ENCODE peak calls at places on chromosomes 7 and 10, in four cellular contexts. One of them, this sample, is unnamed.

GRCh38 chr7:130356760-130357611 is 12.4 kb downstream of the CPA5 start:
- DNase-seq in ovary: peak; percentile 68
- DNase-seq in fibroblast of mammary gland: peak; percentile 92
- DNase-seq in suprapubic skin: peak; percentile 81
- DNase-seq in this sample: no peak

GRCh38 chr7:137120690-137121089 is 222.8 kb downstream of the PTN start:
- DNase-seq in ovary: no peak
- DNase-seq in fibroblast of mammary gland: no peak
- DNase-seq in suprapubic skin: no peak
- DNase-seq in this sample: no peak

GRCh38 chr10:6203331-6204062 is 765 bp downstream of the PFKFB3 start:
- DNase-seq in ovary: peak; percentile 62
- DNase-seq in fibroblast of mammary gland: peak; percentile 38
- DNase-seq in suprapubic skin: no peak
- DNase-seq in this sample: peak; percentile 82

GRCh38 chr10:116014326-116014725 is 258.7 kb downstream of the GFRA1 start:
- DNase-seq in ovary: no peak
- DNase-seq in fibroblast of mammary gland: no peak
- DNase-seq in suprapubic skin: no peak
- DNase-seq in this sample: no peak

GRCh38 chr7:83469491-83469890 is 179.4 kb downstream of the SEMA3E start:
- DNase-seq in ovary: no peak
- DNase-seq in fibroblast of mammary gland: peak; percentile 13
- DNase-seq in suprapubic skin: no peak
- DNase-seq in this sample: no peak

GRCh38 chr10:89845541-89846275 is 144.3 kb downstream of the KIF20B start:
- DNase-seq in ovary: no peak
- DNase-seq in fibroblast of mammary gland: peak; percentile 47
- DNase-seq in suprapubic skin: no peak
- DNase-seq in this sample: no peak

GRCh38 chr10:67965456-67965855 is 81.0 kb downstream of the SIRT1 start:
- DNase-seq in ovary: no peak
- DNase-seq in fibroblast of mammary gland: no peak
- DNase-seq in suprapubic skin: no peak
- DNase-seq in this sample: no peak

GRCh38 chr10:42836771-42837468 is 54.3 kb downstream of the BMS1 start:
- DNase-seq in ovary: no peak
- DNase-seq in fibroblast of mammary gland: peak; percentile 12
- DNase-seq in suprapubic skin: no peak
- DNase-seq in this sample: no peak

GRCh38 chr10:31808258-31809218 is 120.1 kb downstream of the ARHGAP12 start:
- DNase-seq in ovary: peak; percentile 15
- DNase-seq in fibroblast of mammary gland: peak; percentile 82
- DNase-seq in suprapubic skin: no peak
- DNase-seq in this sample: no peak

GRCh38 chr10:71038921-71039320 is 150.6 kb upstream of the PCBD1 start:
- DNase-seq in ovary: no peak
- DNase-seq in fibroblast of mammary gland: no peak
- DNase-seq in suprapubic skin: no peak
- DNase-seq in this sample: no peak

GRCh38 chr10:133270773-133271297 is 5.8 kb downstream of the ADAM8 start:
- DNase-seq in ovary: no peak
- DNase-seq in fibroblast of mammary gland: no peak
- DNase-seq in suprapubic skin: no peak
- DNase-seq in this sample: no peak

GRCh38 chr7:47690902-47691558 is 109.1 kb upstream of the TNS3 start:
- DNase-seq in ovary: no peak
- DNase-seq in fibroblast of mammary gland: peak; percentile 52
- DNase-seq in suprapubic skin: no peak
- DNase-seq in this sample: no peak

GRCh38 chr10:112585052-112585451 is 138.0 kb downstream of the VTI1A start:
- DNase-seq in ovary: no peak
- DNase-seq in fibroblast of mammary gland: peak; percentile 42
- DNase-seq in suprapubic skin: no peak
- DNase-seq in this sample: no peak

GRCh38 chr7:38141187-38141586 is 36.9 kb upstream of the STARD3NL start:
- DNase-seq in ovary: no peak
- DNase-seq in fibroblast of mammary gland: no peak
- DNase-seq in suprapubic skin: no peak
- DNase-seq in this sample: no peak

GRCh38 chr7:77413861-77414424 is 2.2 kb downstream of the GSAP start:
- DNase-seq in ovary: no peak
- DNase-seq in fibroblast of mammary gland: peak; percentile 61
- DNase-seq in suprapubic skin: no peak
- DNase-seq in this sample: no peak

GRCh38 chr7:147833549-147833948 is 757.0 kb upstream of the C7orf33 start:
- DNase-seq in ovary: no peak
- DNase-seq in fibroblast of mammary gland: no peak
- DNase-seq in suprapubic skin: no peak
- DNase-seq in this sample: no peak

GRCh38 chr7:1918881-1919525 is 248.9 kb downstream of the ELFN1 start:
- DNase-seq in ovary: no peak
- DNase-seq in fibroblast of mammary gland: no peak
- DNase-seq in suprapubic skin: no peak
- DNase-seq in this sample: no peak

GRCh38 chr10:110456523-110457091 is 41.1 kb upstream of the DUSP5 start:
- DNase-seq in ovary: no peak
- DNase-seq in fibroblast of mammary gland: peak; percentile 16
- DNase-seq in suprapubic skin: peak; percentile 56
- DNase-seq in this sample: no peak

GRCh38 chr7:82762880-82763279 is 319.3 kb upstream of the CACNA2D1 start:
- DNase-seq in ovary: no peak
- DNase-seq in fibroblast of mammary gland: no peak
- DNase-seq in suprapubic skin: no peak
- DNase-seq in this sample: no peak

DNA sequence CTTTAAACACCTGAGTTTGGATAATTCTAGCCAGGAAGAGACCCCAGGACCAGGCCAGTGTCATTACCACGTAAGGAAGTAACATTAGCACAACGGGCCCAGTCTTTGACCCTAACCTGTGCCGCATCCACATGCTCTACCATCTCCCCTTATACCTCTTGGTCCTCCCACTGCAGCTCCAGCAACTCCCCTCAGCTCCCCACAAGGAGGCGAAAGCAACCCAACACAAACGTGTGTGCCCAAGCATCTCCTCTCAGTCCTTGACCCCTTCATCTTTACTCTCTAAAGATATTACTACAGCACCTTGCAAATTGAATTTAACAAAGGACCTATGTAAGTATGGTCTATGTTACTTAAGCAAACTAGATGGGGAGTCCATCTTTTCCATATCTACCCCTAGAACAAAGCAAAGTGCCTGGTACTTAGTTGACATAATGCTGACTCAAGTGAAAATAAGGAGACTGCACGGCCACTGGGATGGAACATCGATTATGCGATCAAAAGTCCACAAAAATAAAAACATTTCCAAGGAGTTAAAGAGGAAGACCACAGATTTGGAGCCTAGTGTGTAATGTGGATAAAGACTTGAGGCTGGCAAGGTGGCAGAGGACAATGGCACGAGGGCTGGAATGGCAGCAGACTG is 147.7 kb downstream of the JAZF1 start:
- DNase-seq in ovary: no peak
- DNase-seq in fibroblast of mammary gland: no peak
- DNase-seq in suprapubic skin: no peak
- DNase-seq in this sample: no peak
- TF ChIP-seq CTCF in ovary: no peak
- TF ChIP-seq CTCF in fibroblast of mammary gland: no peak
- TF ChIP-seq CTCF in suprapubic skin: no peak
- TF ChIP-seq CTCF in this sample: no peak

GRCh38 chr10:986881-987634 is 1.2 kb upstream of the GTPBP4 start:
- DNase-seq in ovary: no peak
- DNase-seq in fibroblast of mammary gland: peak; percentile 47
- DNase-seq in suprapubic skin: no peak
- DNase-seq in this sample: no peak

GRCh38 chr10:986137-986825 is 2.0 kb upstream of the GTPBP4 start:
- DNase-seq in ovary: no peak
- DNase-seq in fibroblast of mammary gland: peak; percentile 45
- DNase-seq in suprapubic skin: no peak
- DNase-seq in this sample: no peak

GRCh38 chr10:987635-987905 is 664 bp upstream of the GTPBP4 start:
- DNase-seq in ovary: no peak
- DNase-seq in fibroblast of mammary gland: peak; percentile 27
- DNase-seq in suprapubic skin: no peak
- DNase-seq in this sample: no peak

GRCh38 chr10:988667-989545 is 672 bp downstream of the GTPBP4 start:
- DNase-seq in ovary: no peak
- DNase-seq in fibroblast of mammary gland: peak; percentile 57
- DNase-seq in suprapubic skin: no peak
- DNase-seq in this sample: no peak

DNA sequence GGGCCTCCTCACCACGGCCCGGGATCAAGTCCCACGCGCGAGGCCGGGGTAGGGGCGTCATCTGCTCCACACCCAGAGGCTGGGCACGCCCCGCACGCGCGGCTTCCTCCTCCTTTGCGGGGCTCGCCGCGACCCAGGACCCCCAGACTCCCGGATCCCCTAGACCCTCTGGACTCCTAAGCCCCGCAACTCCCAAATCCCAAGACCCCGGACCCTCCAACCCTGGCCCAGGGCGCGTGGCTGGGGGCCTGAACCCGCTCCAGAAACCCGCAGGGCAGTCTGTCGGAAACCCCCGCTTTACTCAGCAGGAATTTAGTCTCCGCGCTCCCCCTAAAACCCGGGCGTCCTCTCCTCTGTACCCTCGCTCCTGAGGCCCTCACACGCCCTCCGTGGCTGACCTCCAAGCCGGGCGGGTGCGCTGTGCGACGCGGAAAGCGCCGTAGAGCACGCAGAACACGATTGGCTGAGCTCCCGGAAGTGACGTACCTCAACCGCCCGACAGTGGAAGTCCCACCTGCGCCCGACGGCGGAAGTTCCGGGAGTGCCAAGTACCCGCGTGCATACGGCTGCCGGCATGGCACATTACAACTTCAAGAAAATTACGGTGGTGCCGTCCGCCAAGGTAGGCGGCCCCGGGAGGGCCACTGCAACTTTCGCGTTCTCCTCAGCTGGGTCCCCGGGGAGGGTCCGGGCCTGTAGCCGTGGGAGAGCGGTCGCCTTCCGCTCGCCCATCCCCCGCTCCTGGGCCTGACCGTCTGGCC is at the start of gene GTPBP4:
- DNase-seq in ovary: peak; percentile 99
- DNase-seq in fibroblast of mammary gland: peak; percentile 97
- DNase-seq in suprapubic skin: peak; percentile 99
- DNase-seq in this sample: peak; percentile 96
- TF ChIP-seq CTCF in ovary: no peak
- TF ChIP-seq CTCF in fibroblast of mammary gland: no peak
- TF ChIP-seq CTCF in suprapubic skin: no peak
- TF ChIP-seq CTCF in this sample: no peak

GRCh38 chr7:149354119-149354518 is 92.1 kb downstream of the ZNF783 start:
- DNase-seq in ovary: no peak
- DNase-seq in fibroblast of mammary gland: no peak
- DNase-seq in suprapubic skin: no peak
- DNase-seq in this sample: no peak

GRCh38 chr7:149355390-149356048 is 93.5 kb downstream of the ZNF783 start:
- DNase-seq in ovary: no peak
- DNase-seq in fibroblast of mammary gland: peak; percentile 32
- DNase-seq in suprapubic skin: no peak
- DNase-seq in this sample: no peak
- TF ChIP-seq CTCF in ovary: no peak
- TF ChIP-seq CTCF in fibroblast of mammary gland: no peak
- TF ChIP-seq CTCF in suprapubic skin: no peak
- TF ChIP-seq CTCF in this sample: no peak

GRCh38 chr7:93906267-93906666 is at the start of gene GNGT1:
- DNase-seq in ovary: no peak
- DNase-seq in fibroblast of mammary gland: no peak
- DNase-seq in suprapubic skin: no peak
- DNase-seq in this sample: no peak

GRCh38 chr7:93897680-93898079 is 7.1 kb upstream of the TFPI2 start:
- DNase-seq in ovary: no peak
- DNase-seq in fibroblast of mammary gland: no peak
- DNase-seq in suprapubic skin: no peak
- DNase-seq in this sample: no peak

DNA sequence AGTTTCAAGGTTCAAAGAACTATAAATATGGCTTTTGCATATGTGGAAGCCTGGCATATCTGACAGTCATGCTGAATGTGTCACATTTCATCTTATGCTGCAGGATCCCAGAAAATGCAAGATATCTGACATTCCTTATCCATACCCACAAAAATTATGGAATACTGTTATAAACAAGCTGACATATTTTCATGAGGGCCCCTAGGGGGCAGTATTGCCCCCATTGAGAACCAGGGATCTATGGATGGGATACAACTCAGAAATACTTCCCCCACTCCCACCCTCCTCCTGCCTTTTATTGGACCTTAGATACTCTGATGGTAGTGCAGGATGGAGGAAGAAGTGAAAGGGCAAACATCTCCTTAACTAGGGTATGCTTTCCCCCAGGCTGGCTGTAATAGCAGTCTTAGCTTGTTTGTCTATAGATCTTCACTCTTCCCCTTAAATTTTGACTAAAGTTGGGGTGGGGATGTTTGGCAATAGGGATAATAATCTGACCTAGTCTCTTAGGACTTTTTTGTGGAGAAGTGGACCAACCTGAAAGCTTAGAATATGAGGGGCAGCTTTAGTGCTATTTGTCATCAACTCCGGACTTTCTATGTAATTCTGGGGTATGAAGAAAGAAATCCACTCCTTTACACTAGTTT is 3.5 kb upstream of the GNGT1 start:
- DNase-seq in ovary: no peak
- DNase-seq in fibroblast of mammary gland: peak; percentile 74
- DNase-seq in suprapubic skin: no peak
- DNase-seq in this sample: no peak
- TF ChIP-seq CTCF in ovary: peak; percentile 44
- TF ChIP-seq CTCF in fibroblast of mammary gland: peak; percentile 92
- TF ChIP-seq CTCF in suprapubic skin: peak; percentile 47
- TF ChIP-seq CTCF in this sample: peak; percentile 85

DNA sequence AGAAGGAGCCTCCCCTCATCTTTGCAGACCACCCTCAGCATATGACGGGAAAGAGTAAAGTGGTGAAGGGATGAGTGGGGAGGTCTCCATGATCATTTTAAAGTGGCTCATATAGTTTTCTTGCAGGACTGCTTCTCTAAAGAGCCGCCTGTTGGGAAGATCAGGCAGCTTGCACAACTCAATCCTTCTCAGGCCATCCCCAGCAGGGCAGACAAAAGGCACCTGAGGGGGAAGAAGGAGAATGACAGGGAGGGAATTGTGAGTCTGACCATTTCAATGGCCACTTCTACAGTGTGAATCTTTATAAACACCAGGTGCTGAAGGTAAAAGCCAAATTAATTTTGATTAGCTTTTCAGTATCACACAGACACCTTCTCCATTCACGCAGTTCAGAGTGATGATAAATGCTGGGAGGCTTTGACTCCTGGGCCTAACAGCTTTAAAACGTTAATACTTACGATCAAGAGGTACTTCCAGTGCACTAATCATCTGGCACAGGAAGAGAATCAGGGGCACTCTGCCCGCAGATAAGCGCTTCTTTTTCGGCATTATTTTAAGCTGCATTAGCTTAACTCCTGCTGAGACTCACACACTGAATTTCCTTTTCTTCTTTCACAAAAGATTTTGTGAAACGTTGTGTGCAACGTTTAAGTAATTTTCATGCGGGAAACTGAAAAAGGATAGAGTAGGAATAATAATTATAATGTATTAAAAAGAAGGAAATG is 109.5 kb upstream of the LAMB4 start:
- DNase-seq in ovary: no peak
- DNase-seq in fibroblast of mammary gland: no peak
- DNase-seq in suprapubic skin: no peak
- DNase-seq in this sample: no peak
- TF ChIP-seq CTCF in ovary: no peak
- TF ChIP-seq CTCF in fibroblast of mammary gland: no peak
- TF ChIP-seq CTCF in suprapubic skin: no peak
- TF ChIP-seq CTCF in this sample: no peak

GRCh38 chr7:100781255-100781654 is 46.1 kb downstream of the EPHB4 start:
- DNase-seq in ovary: no peak
- DNase-seq in fibroblast of mammary gland: no peak
- DNase-seq in suprapubic skin: no peak
- DNase-seq in this sample: no peak
- TF ChIP-seq CTCF in ovary: no peak
- TF ChIP-seq CTCF in fibroblast of mammary gland: no peak
- TF ChIP-seq CTCF in suprapubic skin: no peak
- TF ChIP-seq CTCF in this sample: no peak